ENCODE peak calls at places on chromosome 2, in nine cellular contexts. C is non-pigmented ciliary epithelial cell, J is AG08396, K is adrenal gland, B is NCI-H446 treated with DMSO at 0.1 percent for 48 hours, Q is Daoy, E is C1 segment of cervical spinal cord, X is T-helper 17 cell, A is epithelial cell of esophagus. I is an unnamed sample.

GRCh38 chr2:129758461-129759185 is 220.8 kb upstream of the RAB6C start:
- DNase-seq in C (no peak), J (no peak), K (no peak), B (no peak), Q (no peak), E (peak; percentile 21), X (no peak), A (no peak), I (no peak)

GRCh38 chr2:128978155-128978707 is 659.6 kb upstream of the HS6ST1 start:
- DNase-seq in C (no peak), J (no peak), K (no peak), B (no peak), Q (no peak), E (no peak), X (no peak), A (peak; percentile 33), I (no peak)

GRCh38 chr2:142876423-142876822 is 1.0 kb upstream of the KYNU start:
- DNase-seq in C (no peak), J (no peak), K (no peak), B (no peak), Q (no peak), E (no peak), X (no peak), A (peak; percentile 35), I (no peak)

GRCh38 chr2:144630459-144631215 is 110.7 kb upstream of the ZEB2 start:
- DNase-seq in C (no peak), J (no peak), K (no peak), B (no peak), Q (no peak), E (no peak), X (no peak), A (no peak), I (no peak)

GRCh38 chr2:127454595-127455565 is 36.7 kb downstream of the PROC start:
- DNase-seq in C (no peak), J (no peak), K (no peak), B (peak; percentile 5), Q (no peak), E (no peak), X (no peak), A (no peak), I (no peak)

GRCh38 chr2:182594286-182594685 is 121.8 kb upstream of the DNAJC10 start:
- DNase-seq in C (peak; percentile 38), J (peak; percentile 34), K (no peak), B (no peak), Q (no peak), E (no peak), X (no peak), A (peak; percentile 5), I (no peak)

GRCh38 chr2:200735061-200735460 is 76.6 kb upstream of the BZW1 start:
- DNase-seq in C (no peak), J (no peak), K (no peak), B (no peak), Q (peak; percentile 31), E (peak; percentile 18), X (no peak), A (no peak), I (no peak)

GRCh38 chr2:60602828-60603532 is 49.5 kb upstream of the BCL11A start:
- DNase-seq in C (no peak), J (no peak), K (no peak), B (no peak), Q (no peak), E (no peak), X (no peak), A (peak; percentile 27), I (no peak)

I was measured in CD8-positive, alpha-beta memory T cell.